ENCODE peak calls at places on chromosome 17, in six cellular contexts. F is HCT116, C is H1, I is K562, M is NT2/D1, Z is GM12878. V is an unnamed sample.

GRCh38 chr17:55326030-55326429 is 61.3 kb downstream of the HLF start:
- DNase-seq in F (no peak), M (no peak), Z (no peak), I (no peak), C (no peak), V (no peak)

GRCh38 chr17:10806863-10807262 is 3.0 kb upstream of the TMEM238L start:
- DNase-seq in F (no peak), I (no peak), M (no peak), C (no peak), Z (no peak), V (no peak)

GRCh38 chr17:7755095-7755890 is 37.7 kb downstream of the DNAH2 start:
- DNase-seq in F (no peak), Z (no peak), C (no peak), M (no peak), I (no peak), V (no peak)

GRCh38 chr17:34133350-34133749 is 121.7 kb upstream of the CCL2 start:
- DNase-seq in I (no peak), M (no peak), F (no peak), Z (no peak), C (no peak), V (no peak)

GRCh38 chr17:33055171-33055611 is 63.5 kb downstream of the SPACA3 start:
- DNase-seq in C (no peak), M (no peak), F (no peak), I (no peak), Z (no peak), V (no peak)

GRCh38 chr17:79028496-79029326 is 4.7 kb downstream of the C1QTNF1 start:
- DNase-seq in C (no peak), M (no peak), Z (no peak), I (no peak), F (no peak), V (peak; percentile 39)

GRCh38 chr17:40095944-40096791 is 4.2 kb downstream of the NR1D1 start:
- DNase-seq in F (no peak), I (no peak), C (no peak), Z (peak; percentile 99), M (no peak), V (no peak)

GRCh38 chr17:38562215-38562569 is 43.6 kb downstream of the SRCIN1 start:
- DNase-seq in F (no peak), Z (no peak), C (no peak), M (no peak), I (no peak), V (no peak)

GRCh38 chr17:45346255-45347015 is 29.6 kb upstream of the MAP3K14 start:
- DNase-seq in M (no peak), Z (no peak), C (no peak), F (no peak), I (no peak), V (no peak)

GRCh38 chr17:39001703-39002637 is 34.8 kb upstream of the FBXO47 start:
- DNase-seq in C (no peak), M (no peak), Z (no peak), I (peak; percentile 62), F (no peak), V (no peak)

GRCh38 chr17:44146375-44147346 is 4.9 kb downstream of the HROB start:
- DNase-seq in C (no peak), I (no peak), M (no peak), Z (no peak), F (no peak), V (no peak)

GRCh38 chr17:19274893-19275292 is 37.7 kb downstream of the EPN2 start:
- DNase-seq in C (no peak), I (no peak), F (no peak), Z (no peak), M (no peak), V (no peak)

GRCh38 chr17:29581583-29582253 is 7.7 kb downstream of the GIT1 start:
- DNase-seq in I (no peak), M (no peak), F (no peak), Z (no peak), C (no peak), V (no peak)

GRCh38 chr17:4837471-4838305 is 4.5 kb downstream of the MINK1 start:
- DNase-seq in M (no peak), F (no peak), Z (no peak), I (no peak), C (no peak), V (no peak)

GRCh38 chr17:2814499-2815341 is 18.5 kb downstream of the RAP1GAP2 start:
- DNase-seq in I (no peak), M (no peak), F (no peak), C (no peak), Z (peak; percentile 62), V (no peak)

GRCh38 chr17:2008332-2009126 is 16.6 kb downstream of the RTN4RL1 start:
- DNase-seq in C (no peak), I (no peak), F (no peak), Z (no peak), M (no peak), V (no peak)

GRCh38 chr17:74274703-74275340 is 788 bp downstream of the DNAI2 start:
- DNase-seq in F (no peak), Z (no peak), C (no peak), M (no peak), I (no peak), V (no peak)

GRCh38 chr17:2636169-2636930 is 42.9 kb downstream of the PAFAH1B1 start:
- DNase-seq in C (no peak), F (no peak), I (no peak), M (no peak), Z (no peak), V (no peak)

GRCh38 chr17:64247836-64248235 is 15.2 kb downstream of the TEX2 start:
- DNase-seq in I (no peak), F (no peak), M (no peak), C (no peak), Z (no peak), V (no peak)

GRCh38 chr17:38867179-38867994 is 2.5 kb upstream of the LASP1 start:
- DNase-seq in C (peak; percentile 54), F (no peak), Z (peak; percentile 73), I (peak; percentile 58), M (no peak), V (peak; percentile 77)

GRCh38 chr17:42408076-42408475 is 15.0 kb downstream of the CAVIN1 start:
- DNase-seq in C (no peak), Z (no peak), M (no peak), F (no peak), I (peak; percentile 63), V (no peak)

GRCh38 chr17:42406602-42407288 is 16.3 kb downstream of the CAVIN1 start:
- DNase-seq in C (no peak), M (no peak), I (peak; percentile 47), F (no peak), Z (no peak), V (no peak)

GRCh38 chr17:42405076-42405475 is 16.8 kb upstream of the STAT3 start:
- DNase-seq in C (no peak), I (no peak), F (no peak), M (no peak), Z (no peak), V (no peak)

GRCh38 chr17:42405963-42406495 is 17.0 kb downstream of the CAVIN1 start:
- DNase-seq in F (no peak), Z (no peak), M (no peak), I (peak; percentile 74), C (no peak), V (peak; percentile 63)

DNA sequence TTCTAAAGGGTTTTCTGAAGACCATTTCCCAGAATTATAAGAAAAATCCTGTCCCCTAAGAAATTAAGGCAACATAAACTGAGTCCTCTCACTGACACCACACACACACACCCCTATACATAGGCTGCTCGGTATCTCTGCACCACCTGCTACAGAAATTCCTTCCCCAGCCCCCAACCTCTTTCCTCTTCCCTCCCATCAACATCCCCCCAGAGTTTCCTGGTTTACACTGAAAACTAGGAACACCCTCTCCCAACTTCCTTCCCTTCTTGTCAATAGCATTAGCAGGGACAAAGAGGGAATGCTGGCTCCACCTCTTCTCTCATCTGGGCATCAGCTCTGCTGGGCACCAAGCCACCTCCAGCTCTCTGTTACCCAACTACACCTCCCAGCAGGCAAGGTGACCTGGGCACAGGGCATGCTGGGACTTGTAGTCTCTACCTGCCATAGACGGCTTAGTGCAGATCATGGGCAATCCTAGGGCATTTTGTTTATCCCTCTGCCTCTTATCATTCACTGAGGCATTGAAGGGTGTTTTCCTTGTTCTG is 15.7 kb downstream of the CAVIN1 start:
- DNase-seq in Z (no peak), C (no peak), I (peak; percentile 56), M (no peak), F (no peak), V (peak; percentile 63)
- TF ChIP-seq ZNF274 in Z (no peak), C (no peak), I (no peak), M (no peak), F (no peak), V (no peak)

GRCh38 chr17:81740395-81740961 is 28.4 kb downstream of the SLC25A10 start:
- DNase-seq in C (no peak), Z (no peak), M (no peak), F (no peak), I (peak; percentile 68), V (no peak)
- TF ChIP-seq ZNF274 in C (no peak), Z (no peak), M (no peak), F (no peak), I (no peak), V (no peak)

GRCh38 chr17:58281511-58282011 is 826 bp upstream of the MPO start:
- DNase-seq in C (no peak), I (peak; percentile 16), F (no peak), Z (no peak), M (no peak), V (no peak)
- TF ChIP-seq ZNF274 in C (no peak), I (no peak), F (no peak), Z (no peak), M (no peak), V (no peak)

GRCh38 chr17:77530591-77530990 is 389.8 kb downstream of the SEC14L1 start:
- DNase-seq in F (no peak), C (no peak), Z (no peak), I (no peak), M (no peak), V (no peak)

GRCh38 chr17:77527394-77527793 is 386.6 kb downstream of the SEC14L1 start:
- DNase-seq in C (no peak), F (no peak), Z (no peak), I (no peak), M (no peak), V (no peak)

GRCh38 chr17:77527836-77528505 is 387.2 kb downstream of the SEC14L1 start:
- DNase-seq in Z (no peak), F (no peak), C (no peak), I (no peak), M (no peak), V (no peak)

GRCh38 chr17:77529328-77529650 is 388.5 kb downstream of the SEC14L1 start:
- DNase-seq in M (no peak), I (no peak), F (no peak), Z (no peak), C (no peak), V (no peak)

DNA sequence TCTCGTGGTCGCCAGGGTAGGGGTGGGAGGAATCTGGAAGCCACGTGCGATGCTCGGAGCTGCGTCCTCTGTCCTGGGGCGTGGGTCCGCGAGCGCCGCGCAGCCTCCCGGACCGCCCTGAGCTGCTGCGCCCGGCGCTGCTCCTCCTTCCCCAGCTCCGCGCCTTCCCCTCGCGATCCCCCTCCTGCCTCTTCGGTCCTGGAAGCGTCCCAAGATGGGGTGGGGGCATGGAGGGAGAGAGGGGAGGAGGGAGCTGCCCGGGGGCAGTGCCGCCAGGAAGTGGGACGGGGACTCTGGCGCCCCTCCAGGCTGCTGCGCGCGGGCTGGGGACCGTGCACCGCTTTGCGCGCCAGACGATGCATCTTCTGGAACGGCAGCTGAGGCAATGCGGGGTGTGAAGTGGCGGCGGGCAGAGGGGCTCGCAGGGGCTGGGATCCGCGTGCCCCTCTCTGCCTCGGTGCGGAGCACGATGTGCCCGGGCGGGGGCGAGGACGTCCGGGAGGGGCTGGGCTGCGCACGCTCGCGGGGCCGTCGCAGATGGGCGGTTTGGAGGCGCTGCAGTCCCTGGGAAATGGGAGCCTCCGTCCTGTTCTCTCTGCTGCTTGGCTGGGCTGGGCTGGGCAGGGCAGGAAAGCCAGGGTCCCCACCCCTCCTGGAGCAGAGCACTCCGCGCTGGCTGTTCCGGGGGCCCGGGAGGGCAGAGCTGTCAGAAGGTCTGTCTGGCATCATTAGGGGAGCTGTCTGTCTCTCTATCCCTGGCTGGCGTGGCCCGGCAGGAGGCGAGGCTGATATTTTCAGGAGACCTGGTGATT is 388.0 kb downstream of the SEC14L1 start:
- DNase-seq in C (no peak), M (no peak), I (no peak), Z (no peak), F (no peak), V (no peak)
- TF ChIP-seq ZNF274 in C (no peak), M (no peak), I (no peak), Z (no peak), F (no peak), V (no peak)